ENCODE peak calls at places on chromosomes 7 and 10, in eight cellular contexts. O, D, T, L, Z, Y, I and J are unnamed samples.
A peak's percentile ranks its signal among the peaks of the same experiment; 100 is the strongest.

GRCh38 chr7:30771859-30772429 is 727 bp downstream of the MINDY4 start:
- DNase-seq in O (peak; percentile 37), D (no peak), T (peak; percentile 25), L (no peak), Z (no peak), Y (peak; percentile 53), I (no peak), J (peak; percentile 14)

GRCh38 chr7:2684501-2684900 is 3.5 kb upstream of the AMZ1 start:
- DNase-seq in O (no peak), D (no peak), T (no peak), L (no peak), Z (no peak), Y (no peak), I (no peak), J (no peak)

GRCh38 chr7:28037220-28038010 is 143.2 kb downstream of the JAZF1 start:
- DNase-seq in O (peak; percentile 89), D (no peak), T (peak; percentile 12), L (no peak), Z (no peak), Y (no peak), I (peak; percentile 49), J (peak; percentile 98)

GRCh38 chr7:150406565-150407421 is 27.7 kb downstream of the ZNF775 start:
- DNase-seq in O (peak; percentile 80), D (peak; percentile 59), T (no peak), L (no peak), Z (no peak), Y (no peak), I (no peak), J (peak; percentile 67)

GRCh38 chr7:127392182-127392565 is 334 bp downstream of the ZNF800 start:
- DNase-seq in O (peak; percentile 92), D (peak; percentile 74), T (peak; percentile 50), L (no peak), Z (peak; percentile 90), Y (no peak), I (peak; percentile 65), J (peak; percentile 70)

GRCh38 chr10:101619983-101620382 is 31.9 kb downstream of the DPCD start:
- DNase-seq in O (no peak), D (no peak), T (no peak), L (no peak), Z (no peak), Y (no peak), I (no peak), J (no peak)

GRCh38 chr10:12640026-12640425 is 290.7 kb downstream of the CAMK1D start:
- DNase-seq in O (no peak), D (no peak), T (no peak), L (no peak), Z (no peak), Y (no peak), I (no peak), J (no peak)

GRCh38 chr7:132536646-132537395 is 39.4 kb downstream of the PLXNA4 start:
- DNase-seq in O (no peak), D (no peak), T (no peak), L (no peak), Z (no peak), Y (peak; percentile 52), I (peak; percentile 68), J (peak; percentile 57)

GRCh38 chr10:97770265-97770664 is 1.5 kb downstream of the SFRP5 start:
- DNase-seq in O (no peak), D (no peak), T (no peak), L (no peak), Z (no peak), Y (no peak), I (no peak), J (no peak)

GRCh38 chr7:136687693-136688322 is 180.6 kb upstream of the CHRM2 start:
- DNase-seq in O (peak; percentile 0), D (no peak), T (peak; percentile 27), L (no peak), Z (no peak), Y (peak; percentile 51), I (peak; percentile 33), J (peak; percentile 29)

GRCh38 chr10:78416031-78416800 is 382.6 kb downstream of the RPS24 start:
- DNase-seq in O (no peak), D (no peak), T (no peak), L (peak; percentile 25), Z (no peak), Y (peak; percentile 26), I (no peak), J (peak; percentile 79)

GRCh38 chr7:11191574-11192220 is 218.0 kb downstream of the PHF14 start:
- DNase-seq in O (no peak), D (no peak), T (no peak), L (no peak), Z (no peak), Y (peak; percentile 91), I (peak; percentile 90), J (no peak)

GRCh38 chr7:116392806-116393205 is 106.7 kb upstream of the CAV2 start:
- DNase-seq in O (no peak), D (no peak), T (no peak), L (no peak), Z (no peak), Y (no peak), I (no peak), J (no peak)

GRCh38 chr7:32583791-32584190 is 88.5 kb downstream of the AVL9 start:
- DNase-seq in O (no peak), D (no peak), T (no peak), L (no peak), Z (no peak), Y (no peak), I (peak; percentile 50), J (no peak)

GRCh38 chr7:20228654-20229053 is 11.5 kb upstream of the MACC1 start:
- DNase-seq in O (no peak), D (no peak), T (no peak), L (no peak), Z (no peak), Y (no peak), I (no peak), J (no peak)

GRCh38 chr7:132437730-132438129 is 138.5 kb downstream of the PLXNA4 start:
- DNase-seq in O (peak; percentile 74), D (no peak), T (no peak), L (peak; percentile 7), Z (no peak), Y (no peak), I (no peak), J (no peak)

GRCh38 chr10:71604324-71605018 is 115.1 kb downstream of the C10orf105 start:
- DNase-seq in O (no peak), D (peak; percentile 64), T (no peak), L (no peak), Z (peak; percentile 62), Y (no peak), I (peak; percentile 36), J (peak; percentile 15)

GRCh38 chr7:107201795-107202450 is 33.1 kb downstream of the HBP1 start:
- DNase-seq in O (peak; percentile 22), D (peak; percentile 56), T (peak; percentile 57), L (no peak), Z (peak; percentile 85), Y (peak; percentile 86), I (peak; percentile 60), J (peak; percentile 50)

GRCh38 chr7:8751557-8752231 is 318.3 kb downstream of the NXPH1 start:
- DNase-seq in O (no peak), D (peak; percentile 22), T (no peak), L (no peak), Z (no peak), Y (no peak), I (no peak), J (no peak)

GRCh38 chr7:101884671-101885596 is 67.5 kb downstream of the CUX1 start:
- DNase-seq in O (no peak), D (no peak), T (no peak), L (no peak), Z (peak; percentile 76), Y (no peak), I (no peak), J (no peak)